ENCODE peak calls at places on chromosomes 13 and 19, in six cellular contexts. N is A549, L is transverse colon, W is stomach, O is adrenal gland, B is heart left ventricle. S is an unnamed sample. For H3K4me1, the result is how much of the 10 kb centered on the place peaks cover.

GRCh38 chr13:27370305-27370853 is 54.0 kb upstream of the GTF3A start:
- DNase-seq in N (no peak), O (no peak), L (no peak), B (no peak), W (no peak), S (no peak)

GRCh38 chr13:45833242-45833641 is 18.3 kb downstream of the SIAH3 start:
- DNase-seq in L (no peak), O (no peak), B (no peak), W (no peak), N (no peak), S (no peak)

GRCh38 chr19:1756264-1756663 is 3.0 kb downstream of the ONECUT3 start:
- DNase-seq in N (no peak), W (no peak), O (no peak), B (no peak), L (no peak), S (no peak)

GRCh38 chr13:41137241-41137640 is 4.6 kb upstream of the KBTBD6 start:
- DNase-seq in W (no peak), N (no peak), B (no peak), L (no peak), O (no peak), S (peak)

GRCh38 chr19:3639479-3639878 is 12.9 kb upstream of the CACTIN start:
- DNase-seq in L (no peak), W (no peak), O (no peak), B (no peak), N (no peak), S (no peak)

GRCh38 chr13:113073942-113074341 is 31.6 kb upstream of the F7 start:
- DNase-seq in W (no peak), N (no peak), O (no peak), L (no peak), B (no peak), S (no peak)

GRCh38 chr13:32940601-32941000 is 75.6 kb upstream of the KL start:
- DNase-seq in N (no peak), W (no peak), L (no peak), O (peak), B (peak), S (peak)

GRCh38 chr13:106625578-106625977 is 57.6 kb upstream of the ARGLU1 start:
- DNase-seq in L (no peak), N (no peak), W (no peak), O (no peak), B (no peak), S (no peak)

GRCh38 chr13:56888455-56888854 is 252.3 kb upstream of the PRR20A start:
- DNase-seq in N (no peak), L (no peak), W (no peak), B (no peak), O (no peak), S (no peak)

GRCh38 chr13:45875951-45876350 is 24.4 kb upstream of the SIAH3 start:
- DNase-seq in B (no peak), N (no peak), W (no peak), L (no peak), O (no peak), S (no peak)

GRCh38 chr13:21825186-21825585 is 154.3 kb downstream of the FGF9 start:
- DNase-seq in N (no peak), O (no peak), W (no peak), L (no peak), B (no peak), S (peak)

GRCh38 chr13:38483623-38484022 is 134.0 kb downstream of the UFM1 start:
- DNase-seq in O (no peak), W (no peak), B (no peak), L (no peak), N (no peak), S (no peak)

GRCh38 chr19:4077800-4078683 is 11.3 kb upstream of the ZBTB7A start:
- DNase-seq in N (no peak), O (peak), B (peak), W (peak), L (peak), S (no peak)

GRCh38 chr19:15371786-15372380 is 7.7 kb downstream of the AKAP8 start:
- DNase-seq in B (no peak), L (no peak), O (no peak), W (no peak), N (no peak), S (no peak)

GRCh38 chr19:48654299-48655059 is 8.5 kb upstream of the CA11 start:
- DNase-seq in N (no peak), W (no peak), O (no peak), B (no peak), L (no peak), S (no peak)

GRCh38 chr19:3745363-3746045 is 16.0 kb downstream of the APBA3 start:
- DNase-seq in N (no peak), O (no peak), L (no peak), B (no peak), W (no peak), S (no peak)

GRCh38 chr13:98454389-98454881 is 122.5 kb downstream of the STK24 start:
- DNase-seq in N (no peak), L (no peak), W (no peak), B (no peak), O (no peak), S (peak)

GRCh38 chr13:92590503-92590908 is 636.1 kb upstream of the GPC6 start:
- DNase-seq in N (no peak), L (no peak), O (no peak), B (no peak), W (no peak), S (peak)

GRCh38 chr19:30870861-30871260 is 478.4 kb downstream of the TSHZ3 start:
- DNase-seq in L (no peak), B (no peak), N (no peak), W (no peak), O (peak), S (peak)

GRCh38 chr13:32802159-32802558 is 214.1 kb upstream of the KL start:
- DNase-seq in W (no peak), B (no peak), L (no peak), O (no peak), N (no peak), S (no peak)

GRCh38 chr19:21422244-21422643 is 25.3 kb downstream of the ZNF493 start:
- DNase-seq in B (no peak), W (no peak), O (no peak), L (no peak), N (no peak), S (no peak)

GRCh38 chr13:109427148-109427547 is 359.2 kb downstream of the IRS2 start:
- DNase-seq in L (no peak), N (no peak), O (no peak), B (no peak), W (no peak), S (no peak)
- TF ChIP-seq POLR2A in L (no peak), N (no peak), O (no peak), B (no peak), W (no peak), S (no peak)

GRCh38 chr13:67134322-67135129 is 95.6 kb downstream of the PCDH9 start:
- DNase-seq in L (no peak), B (no peak), W (no peak), N (no peak), O (no peak), S (peak)

GRCh38 chr13:67133476-67133875 is 96.7 kb downstream of the PCDH9 start:
- DNase-seq in O (no peak), L (no peak), B (no peak), W (no peak), N (no peak), S (peak)

GRCh38 chr13:67135356-67135755 is 94.8 kb downstream of the PCDH9 start:
- DNase-seq in N (no peak), L (no peak), O (no peak), B (no peak), W (no peak), S (no peak)

GRCh38 chr13:67137044-67137735 is 92.9 kb downstream of the PCDH9 start:
- DNase-seq in O (no peak), W (no peak), L (no peak), B (no peak), N (no peak), S (peak)

DNA sequence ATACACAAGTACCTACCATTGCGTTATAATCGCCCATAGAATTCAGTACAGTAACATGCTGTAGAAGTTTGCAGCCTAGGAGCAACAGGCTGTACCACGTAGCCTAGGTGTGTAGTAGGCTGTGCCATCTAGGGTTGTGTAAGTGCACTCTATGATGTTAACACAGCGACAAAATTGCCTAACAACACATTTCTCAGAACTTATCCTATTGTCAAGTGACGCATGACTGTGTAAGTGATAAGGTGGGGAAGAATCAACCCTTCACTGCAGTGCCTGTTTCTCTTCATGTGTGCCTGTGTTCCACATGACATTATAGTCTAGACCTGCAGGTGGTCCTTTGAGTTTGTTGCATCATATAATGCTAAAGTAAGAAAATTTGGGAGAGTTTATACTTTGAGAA is 94.0 kb downstream of the PCDH9 start:
- DNase-seq in L (no peak), W (no peak), O (no peak), B (no peak), N (no peak), S (no peak)
- H3K4me1 ChIP-seq in L (under half), W (under half), O (under half), B (under half), N (half or more), S (under half)

GRCh38 chr19:46220038-46220615 is 9.4 kb upstream of the IGFL1 start:
- DNase-seq in W (no peak), O (no peak), L (no peak), B (no peak), N (no peak), S (no peak)
- TF ChIP-seq POLR2A in W (no peak), O (no peak), L (no peak), B (no peak), N (no peak), S (no peak)

GRCh38 chr19:5091576-5092215 is 122.8 kb downstream of the KDM4B start:
- DNase-seq in L (no peak), N (no peak), B (no peak), O (no peak), W (no peak), S (no peak)

GRCh38 chr19:5090465-5090779 is 121.5 kb downstream of the KDM4B start:
- DNase-seq in B (no peak), W (no peak), L (no peak), O (no peak), N (no peak), S (no peak)

GRCh38 chr19:5090780-5091575 is 122.1 kb downstream of the KDM4B start:
- DNase-seq in B (peak), N (no peak), L (no peak), O (peak), W (peak), S (peak)

GRCh38 chr19:5086725-5087439 is 118.0 kb downstream of the KDM4B start:
- DNase-seq in W (no peak), B (no peak), N (peak), O (no peak), L (no peak), S (no peak)

DNA sequence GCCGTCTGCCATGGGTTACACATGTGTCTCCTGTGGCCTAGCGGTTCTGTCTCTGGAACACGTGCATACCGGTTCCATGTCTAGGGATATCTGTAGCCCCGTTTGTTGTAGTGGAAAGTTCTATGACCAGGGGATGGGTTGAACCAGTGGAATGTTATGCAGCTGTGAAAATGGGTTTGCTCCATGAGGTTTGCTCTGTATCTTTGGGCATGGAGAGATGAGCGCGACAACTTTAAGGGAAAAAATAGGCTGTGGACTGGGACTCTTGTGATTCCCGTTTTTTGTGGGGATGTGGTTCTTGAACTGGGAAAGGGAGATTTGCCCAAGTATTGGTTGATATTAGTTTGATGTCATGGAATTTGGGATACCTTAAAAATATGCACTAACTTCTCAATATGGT is 120.4 kb downstream of the KDM4B start:
- DNase-seq in N (no peak), L (no peak), B (no peak), O (no peak), W (no peak), S (no peak)
- H3K4me1 ChIP-seq in N (under half), L (under half), B (under half), O (under half), W (under half), S (under half)

DNA sequence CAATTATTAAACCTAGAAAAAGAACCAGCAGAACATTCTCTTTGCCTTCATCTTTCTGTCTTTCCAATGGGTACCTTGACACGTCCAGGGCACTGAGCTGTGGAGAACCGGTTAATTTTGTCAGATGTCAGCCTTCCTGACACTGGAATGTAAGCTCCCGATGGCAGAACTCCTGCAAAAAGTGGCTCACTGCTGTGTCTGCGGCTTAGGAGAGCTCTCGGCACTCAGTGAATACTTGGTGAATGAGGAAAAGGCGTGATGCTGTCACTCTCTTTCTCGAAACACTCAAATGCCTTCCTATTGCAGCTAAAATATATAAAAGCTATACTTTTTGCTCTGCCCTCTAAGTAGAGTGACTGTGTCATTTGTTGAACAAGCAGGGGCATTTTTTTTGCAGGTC is 17.6 kb downstream of the CEBPA start:
- DNase-seq in W (no peak), L (no peak), N (no peak), O (no peak), B (no peak), S (no peak)
- TF ChIP-seq POLR2A in W (no peak), L (no peak), N (no peak), O (no peak), B (no peak), S (no peak)

GRCh38 chr13:102798653-102799543 is at the start of the genes BIVM and POGLUT2:
- DNase-seq in B (peak), L (peak), N (peak), O (peak), W (peak), S (peak)

GRCh38 chr13:102800145-102801041 is 1.5 kb downstream of the BIVM start:
- DNase-seq in N (peak), L (peak), O (peak), B (peak), W (peak), S (peak)

GRCh38 chr13:102793583-102794355 is 5.0 kb downstream of the POGLUT2 start:
- DNase-seq in N (no peak), O (no peak), L (no peak), W (no peak), B (no peak), S (no peak)

DNA sequence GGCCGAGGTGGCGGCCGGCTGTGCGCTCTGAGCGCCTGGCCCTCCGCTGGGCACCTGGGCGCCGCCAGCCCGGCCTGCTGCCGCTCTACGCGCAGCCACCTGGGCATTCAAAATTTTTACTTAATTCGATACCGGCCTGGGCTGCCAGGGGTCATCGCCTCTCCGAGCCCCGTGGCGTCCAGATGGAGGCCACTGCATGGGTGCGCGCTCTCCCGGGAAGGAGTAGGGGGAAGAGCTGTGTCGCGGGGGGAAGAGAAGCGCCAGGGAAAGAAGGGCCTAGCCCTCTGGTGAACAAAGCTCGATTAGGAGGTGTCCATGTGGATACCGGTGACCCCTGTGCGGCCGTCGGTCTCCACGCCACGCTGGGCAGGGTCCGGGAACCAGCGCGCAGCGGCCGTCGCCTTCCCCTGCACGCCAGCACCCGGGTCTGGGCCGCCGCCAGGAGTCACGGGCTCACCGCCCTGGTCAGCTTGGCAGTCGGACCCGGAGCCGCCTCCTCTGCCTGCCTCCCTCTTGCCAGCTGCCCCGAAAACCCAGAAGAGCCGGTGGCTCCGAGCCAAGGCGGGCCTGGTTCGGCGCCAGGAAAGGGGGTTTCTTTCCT is 725 bp downstream of the BIVM start:
- DNase-seq in W (peak), O (no peak), L (peak), B (peak), N (peak), S (peak)
- H3K4me1 ChIP-seq in W (under half), O (under half), L (under half), B (under half), N (under half), S (under half)

DNA sequence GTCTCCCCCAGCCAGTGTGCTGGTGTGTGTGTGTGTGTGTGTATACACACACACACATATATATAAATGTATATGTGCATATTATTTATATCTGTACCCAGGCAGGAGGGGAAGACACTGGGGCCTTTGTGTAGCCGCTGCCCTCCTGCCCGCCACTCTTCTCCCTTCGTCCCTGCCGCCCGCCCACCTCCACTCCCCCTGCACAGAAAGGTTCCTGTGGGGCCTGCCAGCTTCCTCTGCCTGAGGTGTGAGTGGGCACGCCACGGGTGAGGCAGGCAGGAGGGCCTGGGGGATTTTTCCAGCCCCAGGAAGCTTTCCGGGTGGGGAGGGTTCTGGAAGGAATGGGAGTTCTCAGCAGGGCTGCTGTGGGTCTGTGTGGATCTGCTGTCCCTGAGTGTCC is 6.9 kb downstream of the IRF2BP1 start:
- DNase-seq in O (no peak), B (no peak), N (no peak), L (no peak), W (peak), S (no peak)
- TF ChIP-seq POLR2A in O (no peak), B (no peak), N (no peak), L (no peak), W (no peak), S (no peak)

GRCh38 chr19:29680937-29681336 is 15.7 kb downstream of the PLEKHF1 start:
- DNase-seq in O (no peak), W (no peak), N (no peak), B (no peak), L (no peak), S (no peak)
- H3K4me1 ChIP-seq in O (under half), W (half or more), N (under half), B (half or more), L (under half), S (under half)